ENCODE peak calls at places on chromosomes 6 and 20, in nine cellular contexts. K is ascending aorta; N is SW 1271; M is activated naive CD4-positive, alpha-beta T cell treated with anti-CD3 and anti-CD28 coated beads for 36 hours; L is mucosa of descending colon; X is HCEC 1CT; G is brain microvascular endothelial cell; Y is CD8-positive, alpha-beta T cell; U is RPMI7951. H is an unnamed sample.

GRCh38 chr6:33405541-33405940 is 5.3 kb upstream of the PHF1 start:
- DNase-seq in X (no peak), N (no peak), L (no peak), U (no peak), G (no peak), Y (no peak), M (peak), K (no peak), H (no peak)

GRCh38 chr20:38883081-38883980 is 42.9 kb upstream of the FAM83D start:
- DNase-seq in K (no peak), L (no peak), X (peak), U (peak), M (no peak), G (peak), N (no peak), Y (peak), H (no peak)

GRCh38 chr6:128208078-128208477 is 307.2 kb upstream of the THEMIS start:
- DNase-seq in L (no peak), G (no peak), U (peak), N (no peak), M (no peak), Y (no peak), X (peak), K (no peak), H (no peak)

GRCh38 chr6:34100788-34101187 is 45.1 kb downstream of the GRM4 start:
- DNase-seq in N (no peak), K (no peak), Y (no peak), M (no peak), U (no peak), G (no peak), L (no peak), X (no peak), H (no peak)

GRCh38 chr6:13484827-13485226 is 2.6 kb downstream of the GFOD1 start:
- DNase-seq in K (no peak), X (no peak), G (no peak), Y (no peak), M (no peak), U (no peak), L (no peak), N (no peak), H (no peak)

GRCh38 chr6:151536280-151536534 is 42.4 kb downstream of the CCDC170 start:
- DNase-seq in K (no peak), Y (no peak), G (no peak), N (no peak), L (no peak), U (no peak), M (no peak), X (no peak), H (no peak)

GRCh38 chr6:78598966-78599365 is 268.4 kb upstream of the IRAK1BP1 start:
- DNase-seq in L (no peak), U (peak), K (no peak), Y (no peak), G (peak), M (no peak), X (peak), N (peak), H (no peak)

GRCh38 chr6:90859612-90860011 is 272.7 kb upstream of the MAP3K7 start:
- DNase-seq in L (no peak), X (no peak), M (no peak), U (no peak), K (no peak), Y (no peak), N (no peak), G (no peak), H (no peak)

GRCh38 chr6:167532410-167533294 is 207.8 kb downstream of the TTLL2 start:
- DNase-seq in Y (no peak), G (no peak), X (no peak), N (no peak), U (peak), L (no peak), M (no peak), K (no peak), H (no peak)

GRCh38 chr6:157225575-157225995 is 97.7 kb downstream of the TMEM242 start:
- DNase-seq in L (peak), M (no peak), X (no peak), Y (no peak), U (no peak), G (no peak), N (no peak), K (no peak), H (no peak)

GRCh38 chr20:6029538-6029937 is 24.3 kb downstream of the LRRN4 start:
- DNase-seq in U (no peak), M (no peak), K (no peak), L (no peak), N (no peak), Y (no peak), G (no peak), X (peak), H (no peak)

GRCh38 chr6:11536795-11537194 is 754 bp upstream of the TMEM170B start:
- DNase-seq in M (no peak), Y (no peak), N (no peak), U (no peak), G (no peak), K (no peak), L (peak), X (no peak), H (no peak)

GRCh38 chr6:128558021-128558420 is 37.6 kb upstream of the PTPRK start:
- DNase-seq in X (no peak), K (no peak), Y (no peak), N (no peak), G (no peak), L (no peak), M (no peak), U (no peak), H (no peak)

GRCh38 chr6:139587469-139587868 is 213.0 kb upstream of the CITED2 start:
- DNase-seq in K (no peak), M (no peak), G (peak), N (peak), X (peak), L (no peak), U (peak), Y (no peak), H (no peak)

GRCh38 chr20:34642009-34642408 is 34.9 kb downstream of the PIGU start:
- DNase-seq in U (no peak), M (no peak), Y (no peak), N (no peak), X (no peak), L (no peak), G (no peak), K (no peak), H (no peak)

GRCh38 chr6:116229287-116229913 is 24.5 kb downstream of the TSPYL4 start:
- DNase-seq in G (peak), Y (no peak), M (peak), K (peak), U (no peak), X (peak), N (peak), L (peak), H (no peak)

GRCh38 chr6:71239694-71240093 is 48.9 kb upstream of the OGFRL1 start:
- DNase-seq in L (no peak), N (no peak), M (no peak), Y (no peak), U (peak), K (no peak), X (no peak), G (peak), H (no peak)

GRCh38 chr20:50898475-50898874 is 32.8 kb downstream of the ADNP start:
- DNase-seq in U (no peak), Y (no peak), L (no peak), K (no peak), M (no peak), X (no peak), N (no peak), G (no peak), H (no peak)

GRCh38 chr6:3808759-3809514 is 40.2 kb upstream of the FAM50B start:
- DNase-seq in L (no peak), X (peak), N (peak), Y (no peak), M (no peak), U (peak), G (peak), K (peak), H (no peak)

GRCh38 chr6:153081914-153082313 is 49.2 kb downstream of the RGS17 start:
- DNase-seq in L (no peak), M (no peak), K (no peak), U (no peak), G (no peak), Y (no peak), X (no peak), N (no peak), H (no peak)

GRCh38 chr6:115441671-115442070 is 619.0 kb downstream of the FRK start:
- DNase-seq in Y (no peak), L (no peak), X (no peak), N (no peak), U (peak), M (no peak), K (no peak), G (no peak), H (no peak)

GRCh38 chr6:44925100-44925739 is 402.9 kb upstream of the RUNX2 start:
- DNase-seq in U (peak), Y (peak), X (no peak), K (no peak), G (peak), N (peak), L (no peak), M (peak), H (no peak)

GRCh38 chr6:90098025-90098474 is 198.6 kb downstream of the BACH2 start:
- DNase-seq in Y (peak), N (no peak), U (peak), K (peak), M (peak), L (no peak), G (peak), X (peak), H (no peak)

GRCh38 chr6:38170666-38171065 is 351.1 kb downstream of the ZFAND3 start:
- DNase-seq in X (no peak), U (no peak), G (no peak), Y (no peak), K (no peak), N (no peak), L (no peak), M (no peak), H (no peak)

GRCh38 chr6:119322715-119323350 is 26.7 kb downstream of the MAN1A1 start:
- DNase-seq in N (no peak), M (peak), Y (peak), U (no peak), G (no peak), L (no peak), X (no peak), K (no peak), H (no peak)

GRCh38 chr6:147222160-147222838 is 18.1 kb downstream of the STXBP5 start:
- DNase-seq in Y (no peak), K (no peak), N (peak), X (no peak), U (peak), L (no peak), G (peak), M (no peak), H (no peak)

GRCh38 chr6:62236784-62237183 is 49.2 kb downstream of the KHDRBS2 start:
- DNase-seq in Y (no peak), U (no peak), G (no peak), K (no peak), L (no peak), X (no peak), M (no peak), N (no peak), H (no peak)

GRCh38 chr6:150250826-150251225 is 108.0 kb downstream of the PPP1R14C start:
- DNase-seq in G (peak), M (no peak), L (no peak), N (no peak), U (peak), X (no peak), K (no peak), Y (no peak), H (no peak)

GRCh38 chr6:108145639-108146038 is 20.2 kb upstream of the NR2E1 start:
- DNase-seq in N (no peak), L (no peak), X (no peak), Y (no peak), U (no peak), M (no peak), K (no peak), G (no peak), H (no peak)

GRCh38 chr6:4291453-4292403 is 156.4 kb upstream of the ECI2 start:
- DNase-seq in M (no peak), X (peak), Y (no peak), U (peak), L (no peak), G (peak), N (no peak), K (no peak), H (no peak)

GRCh38 chr20:36493801-36494114 is 47.6 kb upstream of the MYL9 start:
- DNase-seq in N (no peak), M (no peak), Y (no peak), G (peak), X (peak), U (peak), L (peak), K (no peak), H (no peak)

GRCh38 chr6:51972659-51973058 is 114.8 kb downstream of the PKHD1 start:
- DNase-seq in G (no peak), U (no peak), M (no peak), Y (no peak), K (no peak), L (no peak), N (no peak), X (no peak), H (no peak)

GRCh38 chr6:160534050-160534696 is 129.9 kb downstream of the LPA start:
- DNase-seq in M (peak), N (peak), X (peak), U (peak), Y (peak), G (peak), L (no peak), K (no peak), H (peak)

GRCh38 chr20:35742741-35743523 is 872 bp upstream of the RBM39 start:
- DNase-seq in U (peak), N (peak), K (no peak), L (no peak), G (no peak), M (no peak), X (no peak), Y (no peak), H (peak)

GRCh38 chr6:1378224-1379025 is 11.0 kb upstream of the FOXF2 start:
- DNase-seq in Y (no peak), L (no peak), M (no peak), N (no peak), G (no peak), U (no peak), X (no peak), K (no peak), H (no peak)

GRCh38 chr20:2657241-2657640 is 4.8 kb downstream of the NOP56 start:
- DNase-seq in N (no peak), X (no peak), K (no peak), Y (no peak), L (no peak), U (no peak), G (no peak), M (no peak), H (no peak)

GRCh38 chr6:62775427-62776022 is 435.7 kb upstream of the FKBP1C start:
- DNase-seq in G (no peak), U (no peak), M (no peak), K (no peak), N (peak), L (no peak), X (peak), Y (no peak), H (peak)